ENCODE peak calls at places on chromosome 9, in eight cellular contexts. L is A673, T is T-cell, H is HEK293T, I is breast epithelium, Q is left cardiac atrium, Z is transverse colon, M is AG10803. P is an unnamed sample.

GRCh38 chr9:124054671-124055212 is 43.2 kb downstream of the LHX2 start:
- DNase-seq in I (no peak), Q (no peak), T (no peak), L (no peak), M (peak), Z (no peak), H (no peak), P (peak)

GRCh38 chr9:107342762-107343161 is 59.7 kb downstream of the RAD23B start:
- DNase-seq in L (no peak), M (no peak), Q (no peak), I (no peak), H (no peak), Z (no peak), T (no peak), P (no peak)

GRCh38 chr9:27538668-27539067 is 9.1 kb upstream of the MOB3B start:
- DNase-seq in Z (no peak), Q (no peak), M (no peak), L (no peak), I (no peak), T (no peak), H (no peak), P (no peak)

GRCh38 chr9:12916037-12916436 is 141.2 kb downstream of the LURAP1L start:
- DNase-seq in H (no peak), M (peak), Z (no peak), L (no peak), Q (no peak), T (no peak), I (no peak), P (no peak)

GRCh38 chr9:96302021-96302420 is at the start of gene HSD17B3:
- DNase-seq in Q (no peak), I (no peak), Z (no peak), T (no peak), L (no peak), M (no peak), H (no peak), P (peak)

GRCh38 chr9:14383296-14383695 is 69.4 kb upstream of the NFIB start:
- DNase-seq in L (peak), Z (no peak), Q (peak), T (no peak), M (peak), H (no peak), I (no peak), P (peak)

GRCh38 chr9:127074561-127075548 is 47.6 kb downstream of the ANGPTL2 start:
- DNase-seq in Z (no peak), T (no peak), I (no peak), M (no peak), Q (no peak), H (no peak), L (no peak), P (no peak)

GRCh38 chr9:106868565-106868964 is 5.6 kb downstream of the ZNF462 start:
- DNase-seq in Z (peak), Q (peak), H (no peak), L (no peak), I (no peak), T (no peak), M (no peak), P (peak)

GRCh38 chr9:107269681-107270080 is 13.4 kb upstream of the RAD23B start:
- DNase-seq in I (no peak), T (no peak), H (no peak), M (peak), Z (no peak), Q (no peak), L (no peak), P (no peak)

GRCh38 chr9:36470891-36471290 is 70.8 kb upstream of the RNF38 start:
- DNase-seq in I (no peak), M (peak), H (no peak), Q (peak), L (no peak), T (peak), Z (peak), P (peak)

GRCh38 chr9:105438136-105438839 is 9.5 kb upstream of the FSD1L start:
- DNase-seq in T (no peak), Z (no peak), I (no peak), M (peak), L (no peak), H (no peak), Q (no peak), P (no peak)

GRCh38 chr9:81002242-81002641 is 687.1 kb downstream of the TLE1 start:
- DNase-seq in Z (no peak), I (no peak), Q (no peak), M (no peak), L (no peak), T (no peak), H (no peak), P (peak)

GRCh38 chr9:136327313-136327971 is at the start of gene GPSM1:
- DNase-seq in H (peak), Z (peak), I (no peak), T (no peak), L (peak), M (peak), Q (peak), P (peak)

GRCh38 chr9:14662060-14662453 is 31.2 kb downstream of the ZDHHC21 start:
- DNase-seq in M (no peak), L (no peak), Q (no peak), H (no peak), I (no peak), T (no peak), Z (no peak), P (no peak)

GRCh38 chr9:105293408-105293807 is 49.0 kb downstream of the SLC44A1 start:
- DNase-seq in Q (no peak), I (no peak), M (no peak), Z (no peak), H (no peak), L (no peak), T (no peak), P (no peak)

GRCh38 chr9:127563579-127563978 is 48.5 kb upstream of the STXBP1 start:
- DNase-seq in I (no peak), Q (no peak), T (no peak), M (no peak), H (no peak), Z (no peak), L (no peak), P (no peak)

GRCh38 chr9:111957856-111958631 is 61.4 kb downstream of the UGCG start:
- DNase-seq in I (no peak), L (peak), Z (no peak), T (peak), M (peak), Q (peak), H (no peak), P (peak)